ENCODE peak calls at places on chromosome 1, in six cellular contexts. Z is NCI-H774; B is activated T-helper 1 cell treated with anti-CD3 and anti-CD28 coated beads, Interleukin-12 subunit alpha, Interleukin-12 subunit beta, Interleukin-2, Interleukin-4 antibody, amounts not matched to agents 30 ng/mL and 10 ng/mL and 1 ng/mL, durations not matched to agents 14 hours and 24 hours and 36 hours; O is hypothalamus; E is stimulated activated CD4-positive, alpha-beta T cell treated with anti-CD3 and anti-CD28 coated beads, Interleukin-12 subunit alpha, Interleukin-12 subunit beta, amount 100 ng/mL, for 24 hours; Y is HT-29. V is an unnamed sample.

GRCh38 chr1:85571181-85571540 is 9.4 kb upstream of the CCN1 start:
- DNase-seq in O (no peak), Y (no peak), E (no peak), B (no peak), Z (no peak), V (no peak)

GRCh38 chr1:9249534-9250335 is 15.2 kb downstream of the H6PD start:
- DNase-seq in B (peak; percentile 17), O (no peak), E (no peak), Y (no peak), Z (no peak), V (no peak)

GRCh38 chr1:114011796-114012195 is 32.5 kb downstream of the OLFML3 start:
- DNase-seq in B (no peak), Y (no peak), Z (no peak), E (no peak), O (no peak), V (no peak)

GRCh38 chr1:178706467-178706866 is 18.6 kb upstream of the RALGPS2 start:
- DNase-seq in B (no peak), O (no peak), Z (no peak), E (no peak), Y (no peak), V (no peak)

GRCh38 chr1:210233495-210234253 is 1.1 kb downstream of the SERTAD4 start:
- DNase-seq in Z (peak; percentile 57), B (no peak), O (peak; percentile 29), Y (peak; percentile 35), E (no peak), V (no peak)

GRCh38 chr1:235776396-235776795 is 90.3 kb downstream of the LYST start:
- DNase-seq in E (no peak), B (no peak), Y (no peak), Z (no peak), O (no peak), V (no peak)

GRCh38 chr1:193951989-193952388 is 765.6 kb upstream of the B3GALT2 start:
- DNase-seq in O (no peak), Y (no peak), Z (no peak), B (no peak), E (no peak), V (no peak)

GRCh38 chr1:89454845-89455521 is 69.6 kb upstream of the LRRC8B start:
- DNase-seq in B (peak; percentile 51), Y (peak; percentile 73), E (peak; percentile 24), Z (peak; percentile 44), O (no peak), V (no peak)

GRCh38 chr1:10152709-10153284 is 57.6 kb upstream of the KIF1B start:
- DNase-seq in Y (peak; percentile 16), O (peak; percentile 36), Z (no peak), E (no peak), B (peak; percentile 10), V (no peak)

V was measured in KG1.